ENCODE peak calls at places on chromosomes 7 and 10, in four cellular contexts. One of them, this sample, is unnamed. For H3K9me3 and H3K4me1, the result is how much of the 10 kb centered on the place peaks cover.

GRCh38 chr7:26278769-26279168 is 12.9 kb upstream of the SNX10 start:
- DNase-seq in cardiac muscle cell: no peak
- DNase-seq in PC-3: peak
- DNase-seq in heart right ventricle: no peak
- DNase-seq in this sample: no peak

GRCh38 chr10:38038932-38039245 is 28.4 kb downstream of the ZNF33A start:
- DNase-seq in PC-3: no peak
- DNase-seq in cardiac muscle cell: no peak
- DNase-seq in heart right ventricle: no peak
- DNase-seq in this sample: no peak

GRCh38 chr7:84447636-84448293 is 253.2 kb upstream of the SEMA3A start:
- DNase-seq in PC-3: no peak
- DNase-seq in heart right ventricle: no peak
- DNase-seq in cardiac muscle cell: no peak
- DNase-seq in this sample: no peak

GRCh38 chr10:123974406-123974805 is 82.8 kb upstream of the CPXM2 start:
- DNase-seq in cardiac muscle cell: no peak
- DNase-seq in PC-3: peak
- DNase-seq in heart right ventricle: no peak
- DNase-seq in this sample: peak

GRCh38 chr10:49761789-49762565 is at the start of gene OGDHL:
- DNase-seq in heart right ventricle: peak
- DNase-seq in PC-3: peak
- DNase-seq in cardiac muscle cell: peak
- DNase-seq in this sample: peak

GRCh38 chr7:121138262-121138933 is 149.9 kb downstream of the CPED1 start:
- DNase-seq in cardiac muscle cell: no peak
- DNase-seq in heart right ventricle: no peak
- DNase-seq in PC-3: no peak
- DNase-seq in this sample: no peak

GRCh38 chr7:92178928-92179373 is at the start of gene LRRD1:
- DNase-seq in cardiac muscle cell: peak
- DNase-seq in heart right ventricle: peak
- DNase-seq in PC-3: peak
- DNase-seq in this sample: peak

GRCh38 chr10:98088186-98088971 is 46.1 kb upstream of the R3HCC1L start:
- DNase-seq in PC-3: no peak
- DNase-seq in heart right ventricle: peak
- DNase-seq in cardiac muscle cell: no peak
- DNase-seq in this sample: no peak

GRCh38 chr10:112389147-112389822 is 15.4 kb downstream of the ACSL5 start:
- DNase-seq in cardiac muscle cell: peak
- DNase-seq in PC-3: peak
- DNase-seq in heart right ventricle: no peak
- DNase-seq in this sample: no peak

GRCh38 chr10:101019440-101019703 is 11.6 kb downstream of the PDZD7 start:
- DNase-seq in heart right ventricle: no peak
- DNase-seq in cardiac muscle cell: no peak
- DNase-seq in PC-3: no peak
- DNase-seq in this sample: no peak

GRCh38 chr10:101021239-101021638 is 9.7 kb downstream of the PDZD7 start:
- DNase-seq in cardiac muscle cell: no peak
- DNase-seq in PC-3: no peak
- DNase-seq in heart right ventricle: no peak
- DNase-seq in this sample: no peak

GRCh38 chr10:101021692-101022251 is 9.2 kb downstream of the PDZD7 start:
- DNase-seq in PC-3: no peak
- DNase-seq in cardiac muscle cell: no peak
- DNase-seq in heart right ventricle: no peak
- DNase-seq in this sample: no peak

GRCh38 chr10:101020427-101020826 is 10.5 kb downstream of the PDZD7 start:
- DNase-seq in PC-3: no peak
- DNase-seq in heart right ventricle: no peak
- DNase-seq in cardiac muscle cell: no peak
- DNase-seq in this sample: no peak

GRCh38 chr10:101022967-101023705 is 7.8 kb downstream of the PDZD7 start:
- DNase-seq in cardiac muscle cell: no peak
- DNase-seq in PC-3: no peak
- DNase-seq in heart right ventricle: no peak
- DNase-seq in this sample: no peak
- H3K27ac ChIP-seq in cardiac muscle cell: no peak
- H3K27ac ChIP-seq in PC-3: no peak
- H3K27ac ChIP-seq in heart right ventricle: no peak
- H3K27ac ChIP-seq in this sample: no peak

GRCh38 chr7:64685741-64686140 is 19.8 kb downstream of the ZNF107 start:
- DNase-seq in PC-3: peak
- DNase-seq in cardiac muscle cell: no peak
- DNase-seq in heart right ventricle: no peak
- DNase-seq in this sample: no peak
- H3K9me3 ChIP-seq in PC-3: under half
- H3K9me3 ChIP-seq in cardiac muscle cell: under half
- H3K9me3 ChIP-seq in heart right ventricle: under half
- H3K9me3 ChIP-seq in this sample: under half

DNA sequence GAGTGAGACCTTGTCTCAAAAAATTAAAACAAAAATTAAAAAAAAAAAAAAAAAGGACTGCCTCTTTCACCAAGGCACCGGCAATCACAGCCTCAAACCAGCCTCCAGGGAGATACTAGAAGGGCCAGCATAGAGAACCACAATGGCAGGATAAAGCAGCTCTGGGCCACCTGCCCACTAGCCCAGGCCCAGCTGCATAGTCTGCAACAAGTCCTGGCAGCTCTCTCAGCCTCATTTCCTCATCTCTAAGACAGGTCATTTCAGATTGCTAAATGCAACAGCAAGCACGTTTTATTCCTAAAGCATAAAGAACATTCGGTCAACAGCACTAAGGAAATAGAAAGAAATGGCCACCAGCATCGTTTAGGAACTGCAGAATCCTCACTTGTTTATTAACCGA is 28.8 kb downstream of the XPNPEP1 start:
- DNase-seq in cardiac muscle cell: no peak
- DNase-seq in PC-3: no peak
- DNase-seq in heart right ventricle: peak
- DNase-seq in this sample: no peak
- H3K4me1 ChIP-seq in cardiac muscle cell: under half
- H3K4me1 ChIP-seq in PC-3: under half
- H3K4me1 ChIP-seq in heart right ventricle: half or more
- H3K4me1 ChIP-seq in this sample: under half

DNA sequence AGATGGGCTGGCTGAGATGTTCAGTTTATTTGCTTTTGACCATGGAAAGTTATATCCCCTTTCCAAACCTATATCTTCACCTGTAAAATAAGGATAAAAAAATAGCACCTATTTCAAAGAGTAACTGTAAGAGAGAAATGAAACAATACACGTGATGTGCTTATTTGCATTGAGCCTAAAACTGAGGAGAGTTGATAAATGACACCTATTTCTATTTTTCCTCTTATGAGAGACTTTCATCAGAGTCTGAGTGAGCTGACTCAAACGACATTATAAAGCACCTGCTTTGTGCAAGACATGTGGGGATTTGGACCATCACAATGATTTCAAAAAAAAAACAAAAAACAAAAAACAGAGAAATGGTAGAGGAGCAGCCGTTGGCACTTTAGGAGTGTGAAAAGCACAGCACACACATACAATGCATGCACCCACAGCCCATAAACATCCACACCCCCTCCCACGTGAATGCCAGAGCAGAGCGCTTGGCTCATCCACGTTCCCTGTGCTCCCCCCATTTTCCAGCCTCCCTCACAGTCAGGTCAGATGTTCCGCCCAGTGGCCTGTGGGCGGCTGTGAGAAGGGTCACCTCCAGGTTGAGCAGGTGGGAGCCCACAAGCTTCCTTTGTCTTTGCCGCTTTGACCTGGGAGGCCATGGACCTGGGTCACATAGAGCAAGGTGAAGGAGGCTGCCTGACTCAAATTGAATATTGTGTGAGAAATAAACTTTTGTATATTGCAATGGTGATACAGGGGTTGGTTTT is 253.2 kb upstream of the ZNF32 start:
- DNase-seq in heart right ventricle: no peak
- DNase-seq in cardiac muscle cell: no peak
- DNase-seq in PC-3: no peak
- DNase-seq in this sample: no peak
- H3K27ac ChIP-seq in heart right ventricle: no peak
- H3K27ac ChIP-seq in cardiac muscle cell: no peak
- H3K27ac ChIP-seq in PC-3: no peak
- H3K27ac ChIP-seq in this sample: no peak

GRCh38 chr7:149053386-149053785 is 25.1 kb upstream of the PDIA4 start:
- DNase-seq in PC-3: no peak
- DNase-seq in heart right ventricle: no peak
- DNase-seq in cardiac muscle cell: no peak
- DNase-seq in this sample: no peak
- H3K9me3 ChIP-seq in PC-3: under half
- H3K9me3 ChIP-seq in heart right ventricle: under half
- H3K9me3 ChIP-seq in cardiac muscle cell: under half
- H3K9me3 ChIP-seq in this sample: under half

GRCh38 chr7:131008840-131009651 is 275.0 kb upstream of the KLF14 start:
- DNase-seq in PC-3: peak
- DNase-seq in heart right ventricle: no peak
- DNase-seq in cardiac muscle cell: no peak
- DNase-seq in this sample: no peak
- H3K4me1 ChIP-seq in PC-3: half or more
- H3K4me1 ChIP-seq in heart right ventricle: half or more
- H3K4me1 ChIP-seq in cardiac muscle cell: under half
- H3K4me1 ChIP-seq in this sample: under half

GRCh38 chr10:58696736-58697135 is 184.1 kb downstream of the BICC1 start:
- DNase-seq in cardiac muscle cell: no peak
- DNase-seq in PC-3: no peak
- DNase-seq in heart right ventricle: no peak
- DNase-seq in this sample: no peak
- H3K27ac ChIP-seq in cardiac muscle cell: no peak
- H3K27ac ChIP-seq in PC-3: no peak
- H3K27ac ChIP-seq in heart right ventricle: no peak
- H3K27ac ChIP-seq in this sample: no peak

DNA sequence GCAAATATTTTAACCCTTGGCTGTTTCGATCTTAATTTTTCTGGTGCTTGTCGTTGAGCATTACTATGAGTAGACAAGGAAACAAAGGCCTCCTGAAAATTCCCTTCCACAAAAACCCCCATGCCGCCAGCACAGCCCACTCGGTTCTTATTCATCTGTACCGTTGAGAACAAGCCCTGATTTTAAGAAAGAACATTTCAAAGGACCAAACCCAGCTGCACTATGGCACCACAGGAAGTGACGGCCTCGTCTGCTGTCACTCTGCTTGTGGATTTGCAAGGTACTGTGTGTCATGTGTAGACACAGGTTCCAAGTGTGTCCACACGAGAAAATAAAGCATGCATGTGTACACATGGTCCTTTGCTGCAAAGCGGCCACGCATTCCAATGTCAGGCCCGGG is 285.2 kb downstream of the DNAJB6 start:
- DNase-seq in heart right ventricle: no peak
- DNase-seq in cardiac muscle cell: no peak
- DNase-seq in PC-3: no peak
- DNase-seq in this sample: no peak
- H3K9me3 ChIP-seq in heart right ventricle: under half
- H3K9me3 ChIP-seq in cardiac muscle cell: under half
- H3K9me3 ChIP-seq in PC-3: under half
- H3K9me3 ChIP-seq in this sample: under half

This sample was measured in small intestine.